ENCODE peak calls at places on chromosomes 12 and 14, in four cellular contexts. C is GM12878, X is body of pancreas, Z is H9. Y is an unnamed sample. For H3K4me1, the result is how much of the 10 kb centered on the place peaks cover.

GRCh38 chr12:89461649-89462612 is 62.7 kb downstream of the GALNT4 start:
- DNase-seq in C (no peak), X (no peak), Z (no peak), Y (no peak)

GRCh38 chr14:93086441-93087055 is 29.2 kb downstream of the ITPK1 start:
- DNase-seq in C (peak), X (no peak), Z (no peak), Y (no peak)

GRCh38 chr12:74646831-74647230 is 109.2 kb downstream of the ATXN7L3B start:
- DNase-seq in C (no peak), X (no peak), Z (no peak), Y (no peak)

GRCh38 chr14:96088131-96088880 is 49.1 kb downstream of the C14orf132 start:
- DNase-seq in C (no peak), X (no peak), Z (no peak), Y (peak)

GRCh38 chr12:50050410-50051280 is 6.8 kb upstream of the ASIC1 start:
- DNase-seq in C (no peak), X (peak), Z (peak), Y (peak)

GRCh38 chr14:53432378-53432802 is 279.3 kb upstream of the DDHD1 start:
- DNase-seq in C (no peak), X (no peak), Z (peak), Y (no peak)

GRCh38 chr12:51871918-51872688 is 15.8 kb upstream of the ANKRD33 start:
- DNase-seq in C (no peak), X (no peak), Z (no peak), Y (no peak)

GRCh38 chr12:118635276-118635675 is 258.9 kb downstream of the SUDS3 start:
- DNase-seq in C (no peak), X (no peak), Z (no peak), Y (no peak)

GRCh38 chr14:51386411-51386810 is 146.4 kb downstream of the TMX1 start:
- DNase-seq in C (no peak), X (no peak), Z (no peak), Y (no peak)

GRCh38 chr12:95738024-95738611 is 52.4 kb downstream of the NTN4 start:
- DNase-seq in C (no peak), X (peak), Z (no peak), Y (no peak)

GRCh38 chr12:124762791-124763593 is 100.7 kb downstream of the SCARB1 start:
- DNase-seq in C (no peak), X (no peak), Z (no peak), Y (no peak)

GRCh38 chr12:30909721-30910350 is 16.7 kb upstream of the TSPAN11 start:
- DNase-seq in C (no peak), X (no peak), Z (no peak), Y (no peak)

GRCh38 chr12:57744194-57744776 is 554 bp upstream of the TSPAN31 start:
- DNase-seq in C (peak), X (peak), Z (no peak), Y (peak)

GRCh38 chr12:131683266-131684014 is 27.4 kb upstream of the SFSWAP start:
- DNase-seq in C (no peak), X (no peak), Z (peak), Y (peak)

GRCh38 chr12:39431797-39432196 is 11.1 kb downstream of the KIF21A start:
- DNase-seq in C (no peak), X (no peak), Z (no peak), Y (no peak)

GRCh38 chr14:41235466-41235865 is 371.2 kb upstream of the LRFN5 start:
- DNase-seq in C (no peak), X (no peak), Z (no peak), Y (no peak)

GRCh38 chr14:77991128-77991772 is 178.9 kb upstream of the NRXN3 start:
- DNase-seq in C (no peak), X (peak), Z (no peak), Y (no peak)

GRCh38 chr12:1030779-1031178 is 39.8 kb downstream of the ERC1 start:
- DNase-seq in C (no peak), X (no peak), Z (no peak), Y (no peak)

GRCh38 chr14:80005561-80005960 is 205.7 kb downstream of the DIO2 start:
- DNase-seq in C (no peak), X (no peak), Z (no peak), Y (no peak)

GRCh38 chr12:109656681-109657262 is 56.9 kb upstream of the FAM222A start:
- DNase-seq in C (no peak), X (no peak), Z (no peak), Y (peak)

GRCh38 chr12:124030510-124030909 is 57.5 kb downstream of the ZNF664 start:
- DNase-seq in C (no peak), X (no peak), Z (peak), Y (no peak)

GRCh38 chr12:49962861-49963765 is 1.4 kb downstream of the AQP5 start:
- DNase-seq in C (no peak), X (peak), Z (no peak), Y (peak)

GRCh38 chr14:69945905-69946304 is 66.7 kb downstream of the SMOC1 start:
- DNase-seq in C (no peak), X (no peak), Z (no peak), Y (no peak)

GRCh38 chr14:91317381-91318313 is 73.1 kb upstream of the GPR68 start:
- DNase-seq in C (no peak), X (peak), Z (no peak), Y (peak)

GRCh38 chr12:7136071-7136470 is 5.9 kb downstream of the CLSTN3 start:
- DNase-seq in C (no peak), X (no peak), Z (no peak), Y (no peak)

GRCh38 chr12:58487280-58488141 is 432.8 kb downstream of the LRIG3 start:
- DNase-seq in C (no peak), X (no peak), Z (no peak), Y (no peak)

GRCh38 chr12:28191018-28191595 is 851 bp downstream of the CCDC91 start:
- DNase-seq in C (no peak), X (no peak), Z (no peak), Y (no peak)

GRCh38 chr12:19894803-19895202 is 455.5 kb downstream of the AEBP2 start:
- DNase-seq in C (peak), X (no peak), Z (no peak), Y (no peak)

GRCh38 chr12:77179515-77179914 is 114.1 kb upstream of the E2F7 start:
- DNase-seq in C (no peak), X (no peak), Z (peak), Y (no peak)

GRCh38 chr14:32933943-32934890 is 4.5 kb upstream of the NPAS3 start:
- DNase-seq in C (no peak), X (peak), Z (peak), Y (no peak)

DNA sequence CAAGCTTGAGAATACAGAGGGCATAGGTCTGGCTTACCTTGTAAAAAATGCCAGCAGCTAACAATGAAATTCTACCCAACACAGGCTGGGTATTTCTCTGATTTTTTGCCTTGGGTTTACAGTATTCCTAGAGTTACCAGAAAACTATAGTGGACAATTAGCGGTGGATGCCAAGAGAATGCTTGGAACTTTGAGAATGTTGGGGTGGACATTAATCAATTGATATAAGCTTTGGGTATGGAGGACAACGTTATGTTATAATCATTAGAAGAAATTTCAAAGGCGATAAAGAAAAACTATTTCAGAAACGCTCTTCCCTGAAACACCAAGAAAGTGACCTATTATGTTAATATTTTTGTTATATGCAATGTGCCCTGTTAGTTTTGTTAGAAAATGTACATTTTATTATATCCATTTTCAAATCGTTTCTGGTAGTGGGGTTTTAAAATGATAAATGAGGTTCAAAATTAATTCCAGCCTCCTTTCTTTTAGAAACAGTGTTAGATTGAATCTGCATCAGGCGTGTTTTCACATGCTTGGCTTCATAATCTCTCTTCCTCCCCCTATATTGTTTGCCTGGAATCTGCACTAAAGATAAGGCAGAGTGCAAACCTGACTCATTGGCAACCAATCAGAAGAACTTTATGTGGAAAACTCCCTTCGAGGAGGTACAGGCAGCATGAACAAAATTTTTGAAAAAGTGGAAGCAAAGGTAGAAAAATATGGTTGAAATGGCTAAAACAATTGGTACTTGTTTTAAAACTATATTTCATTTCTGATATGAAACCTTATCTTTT is 1.4 kb upstream of the PTPRQ start:
- DNase-seq in C (no peak), X (peak), Z (no peak), Y (no peak)
- H3K27ac ChIP-seq in C (no peak), X (no peak), Z (no peak), Y (no peak)

GRCh38 chr12:63317880-63318279 is 166.9 kb upstream of the AVPR1A start:
- DNase-seq in C (no peak), X (no peak), Z (no peak), Y (no peak)
- H3K4me1 ChIP-seq in C (under half), X (under half), Z (under half), Y (under half)

DNA sequence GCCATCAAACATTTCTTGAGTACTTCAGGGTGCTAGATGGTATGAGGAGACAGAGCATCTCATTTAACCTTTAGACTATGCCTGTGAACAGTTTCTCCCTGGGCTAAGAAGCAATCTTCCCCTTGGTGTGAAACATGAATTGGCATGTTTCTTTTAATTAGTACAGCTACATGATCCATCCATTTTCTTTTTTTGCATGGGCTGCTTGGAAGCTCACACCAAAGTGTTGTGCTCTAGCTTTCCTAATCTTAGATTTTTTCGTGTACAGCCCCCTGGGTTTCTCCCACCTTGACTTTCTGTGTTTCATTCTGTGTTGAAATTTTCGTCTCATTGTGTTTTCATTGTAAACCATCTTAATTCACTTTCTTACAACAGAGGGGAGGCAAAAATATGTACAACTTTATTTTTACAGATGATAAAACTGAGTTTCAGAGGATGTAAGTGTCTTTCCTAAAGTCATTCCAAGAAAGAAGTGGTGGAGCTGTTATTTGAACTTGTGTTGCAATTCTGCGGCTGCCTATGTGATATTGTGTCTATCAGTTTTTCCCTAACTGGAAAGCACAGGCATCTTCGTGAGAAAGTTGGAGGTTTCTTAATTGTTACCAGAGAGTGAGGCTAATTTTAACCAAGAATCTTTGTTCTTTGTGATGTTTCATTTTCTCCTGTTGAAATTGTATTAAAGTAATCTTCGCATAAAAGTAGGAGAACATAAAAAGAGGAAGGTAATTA is 64.5 kb downstream of the DAAM1 start:
- DNase-seq in C (no peak), X (no peak), Z (no peak), Y (no peak)
- H3K27ac ChIP-seq in C (peak), X (no peak), Z (no peak), Y (no peak)

DNA sequence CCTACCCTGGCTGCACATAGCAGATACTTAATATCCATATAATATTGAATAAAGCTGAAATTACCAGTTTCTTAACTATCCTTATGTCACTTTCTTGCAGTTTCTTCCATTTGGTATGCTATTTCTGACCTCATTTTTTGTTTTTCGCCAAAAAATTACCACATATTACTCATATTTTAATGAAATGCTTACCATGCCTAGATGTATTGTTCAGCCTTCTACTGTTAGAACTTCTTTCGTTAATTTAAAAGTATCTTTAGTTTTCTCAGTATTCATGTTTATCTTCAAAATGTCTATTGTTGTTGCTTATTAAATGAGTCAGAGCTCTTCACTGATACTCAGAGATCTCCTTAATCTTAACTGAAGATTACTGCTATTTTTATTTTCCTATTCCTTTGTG is 20.5 kb downstream of the RAP1B start:
- DNase-seq in C (no peak), X (no peak), Z (no peak), Y (no peak)
- H3K4me1 ChIP-seq in C (half or more), X (half or more), Z (under half), Y (half or more)

GRCh38 chr14:49897414-49897813 is 4.5 kb downstream of the ARF6 start:
- DNase-seq in C (no peak), X (no peak), Z (no peak), Y (no peak)

GRCh38 chr14:49897965-49898364 is 5.1 kb downstream of the ARF6 start:
- DNase-seq in C (no peak), X (peak), Z (no peak), Y (no peak)

GRCh38 chr14:49896956-49897355 is 4.1 kb downstream of the ARF6 start:
- DNase-seq in C (no peak), X (no peak), Z (no peak), Y (no peak)

GRCh38 chr14:49900973-49901372 is 8.1 kb downstream of the ARF6 start:
- DNase-seq in C (no peak), X (no peak), Z (no peak), Y (no peak)

GRCh38 chr14:49898485-49898884 is 5.6 kb downstream of the ARF6 start:
- DNase-seq in C (no peak), X (no peak), Z (no peak), Y (no peak)
- H3K27ac ChIP-seq in C (peak), X (no peak), Z (no peak), Y (peak)

GRCh38 chr14:37681486-37681885 is 86.1 kb downstream of the TTC6 start:
- DNase-seq in C (no peak), X (no peak), Z (no peak), Y (no peak)

GRCh38 chr14:37673439-37673838 is 78.0 kb downstream of the TTC6 start:
- DNase-seq in C (no peak), X (no peak), Z (no peak), Y (no peak)

GRCh38 chr14:37678916-37679315 is 83.5 kb downstream of the TTC6 start:
- DNase-seq in C (no peak), X (no peak), Z (no peak), Y (no peak)
- H3K4me1 ChIP-seq in C (under half), X (under half), Z (under half), Y (under half)

GRCh38 chr12:2083008-2083407 is 30.2 kb downstream of the CACNA1C start:
- DNase-seq in C (no peak), X (no peak), Z (no peak), Y (no peak)
- H3K27ac ChIP-seq in C (no peak), X (no peak), Z (no peak), Y (no peak)

DNA sequence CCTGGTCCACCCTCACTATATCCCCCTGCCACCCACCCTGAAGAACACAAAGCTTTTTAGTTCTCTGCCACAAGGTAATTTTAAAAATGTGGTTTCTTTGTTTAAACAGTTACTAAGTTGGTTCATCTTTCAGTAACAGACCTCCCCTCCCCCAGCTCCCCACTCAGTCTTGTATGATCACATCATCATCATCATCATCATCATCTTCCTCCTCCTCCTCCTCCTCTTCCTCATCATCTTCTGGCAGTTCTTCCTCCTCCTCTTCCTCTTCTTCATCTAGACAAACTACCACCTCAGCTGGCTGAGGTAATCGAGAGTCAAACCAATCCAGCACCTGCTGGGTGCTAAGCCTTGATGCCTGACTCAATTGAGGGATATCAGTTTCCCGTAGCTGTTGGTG is 10.5 kb downstream of the HOMEZ start:
- DNase-seq in C (no peak), X (no peak), Z (no peak), Y (no peak)
- H3K4me1 ChIP-seq in C (under half), X (under half), Z (under half), Y (under half)

GRCh38 chr12:67632005-67632404 is 16.5 kb upstream of the DYRK2 start:
- DNase-seq in C (no peak), X (no peak), Z (no peak), Y (no peak)
- H3K27ac ChIP-seq in C (no peak), X (no peak), Z (no peak), Y (peak)

GRCh38 chr14:99523661-99524050 is 42.4 kb downstream of the CCNK start:
- DNase-seq in C (no peak), X (no peak), Z (no peak), Y (peak)

GRCh38 chr14:99522025-99522401 is 40.8 kb downstream of the CCNK start:
- DNase-seq in C (no peak), X (no peak), Z (no peak), Y (peak)

GRCh38 chr14:99524091-99524661 is 43.0 kb downstream of the CCNK start:
- DNase-seq in C (no peak), X (no peak), Z (no peak), Y (peak)

GRCh38 chr14:99522457-99522891 is 41.3 kb downstream of the CCNK start:
- DNase-seq in C (no peak), X (no peak), Z (no peak), Y (peak)

GRCh38 chr14:99522934-99523660 is 41.9 kb downstream of the CCNK start:
- DNase-seq in C (no peak), X (no peak), Z (no peak), Y (peak)
- H3K4me1 ChIP-seq in C (under half), X (under half), Z (under half), Y (half or more)